ENCODE peak calls at places on chromosomes 6 and 20, in seven cellular contexts. One of them, this sample, is unnamed.

GRCh38 chr6:2225422-2226392 is 19.7 kb downstream of the GMDS start:
- DNase-seq in AG10803: peak; percentile 15
- DNase-seq in PC-3: peak; percentile 93
- DNase-seq in psoas muscle: no peak
- DNase-seq in AG04449: no peak
- DNase-seq in fibroblast of mammary gland: peak; percentile 68
- DNase-seq in stomach: peak; percentile 56
- DNase-seq in this sample: no peak

GRCh38 chr6:156507656-156508055 is 269.5 kb upstream of the ARID1B start:
- DNase-seq in stomach: no peak
- DNase-seq in psoas muscle: no peak
- DNase-seq in AG04449: no peak
- DNase-seq in AG10803: no peak
- DNase-seq in fibroblast of mammary gland: no peak
- DNase-seq in PC-3: no peak
- DNase-seq in this sample: no peak

GRCh38 chr6:161136655-161137054 is 137.2 kb downstream of the AGPAT4 start:
- DNase-seq in psoas muscle: no peak
- DNase-seq in PC-3: no peak
- DNase-seq in AG04449: no peak
- DNase-seq in stomach: no peak
- DNase-seq in fibroblast of mammary gland: no peak
- DNase-seq in AG10803: no peak
- DNase-seq in this sample: no peak

GRCh38 chr6:84623956-84624680 is 140.3 kb downstream of the TBX18 start:
- DNase-seq in AG04449: peak; percentile 59
- DNase-seq in PC-3: peak; percentile 77
- DNase-seq in fibroblast of mammary gland: peak; percentile 88
- DNase-seq in stomach: no peak
- DNase-seq in AG10803: peak; percentile 80
- DNase-seq in psoas muscle: no peak
- DNase-seq in this sample: peak; percentile 74

GRCh38 chr20:15236812-15237211 is 899.4 kb upstream of the FLRT3 start:
- DNase-seq in PC-3: peak; percentile 87
- DNase-seq in AG10803: peak; percentile 59
- DNase-seq in stomach: peak; percentile 28
- DNase-seq in fibroblast of mammary gland: peak; percentile 52
- DNase-seq in AG04449: no peak
- DNase-seq in psoas muscle: no peak
- DNase-seq in this sample: no peak

GRCh38 chr6:39065561-39065960 is 17.0 kb downstream of the GLP1R start:
- DNase-seq in PC-3: no peak
- DNase-seq in AG04449: no peak
- DNase-seq in fibroblast of mammary gland: no peak
- DNase-seq in psoas muscle: no peak
- DNase-seq in stomach: no peak
- DNase-seq in AG10803: no peak
- DNase-seq in this sample: no peak

GRCh38 chr20:36344517-36345132 is 38.5 kb downstream of the DLGAP4 start:
- DNase-seq in stomach: peak; percentile 37
- DNase-seq in fibroblast of mammary gland: peak; percentile 41
- DNase-seq in AG04449: no peak
- DNase-seq in AG10803: peak; percentile 29
- DNase-seq in PC-3: peak; percentile 72
- DNase-seq in psoas muscle: no peak
- DNase-seq in this sample: no peak

GRCh38 chr6:165637591-165637990 is 25.4 kb downstream of the PDE10A start:
- DNase-seq in stomach: no peak
- DNase-seq in AG10803: no peak
- DNase-seq in fibroblast of mammary gland: no peak
- DNase-seq in PC-3: no peak
- DNase-seq in AG04449: no peak
- DNase-seq in psoas muscle: no peak
- DNase-seq in this sample: no peak

GRCh38 chr6:12249516-12250394 is 40.4 kb upstream of the EDN1 start:
- DNase-seq in AG10803: no peak
- DNase-seq in psoas muscle: no peak
- DNase-seq in fibroblast of mammary gland: no peak
- DNase-seq in PC-3: peak; percentile 35
- DNase-seq in stomach: no peak
- DNase-seq in AG04449: no peak
- DNase-seq in this sample: no peak

GRCh38 chr6:48641544-48641943 is 530.5 kb upstream of the PTCHD4 start:
- DNase-seq in psoas muscle: no peak
- DNase-seq in AG10803: no peak
- DNase-seq in PC-3: peak; percentile 78
- DNase-seq in stomach: no peak
- DNase-seq in fibroblast of mammary gland: peak; percentile 46
- DNase-seq in AG04449: peak; percentile 16
- DNase-seq in this sample: no peak

GRCh38 chr20:3101737-3102574 is 17.4 kb upstream of the AVP start:
- DNase-seq in fibroblast of mammary gland: no peak
- DNase-seq in stomach: no peak
- DNase-seq in PC-3: no peak
- DNase-seq in psoas muscle: no peak
- DNase-seq in AG04449: no peak
- DNase-seq in AG10803: no peak
- DNase-seq in this sample: no peak

GRCh38 chr6:21971540-21971939 is 325.3 kb downstream of the PRL start:
- DNase-seq in fibroblast of mammary gland: no peak
- DNase-seq in psoas muscle: no peak
- DNase-seq in AG10803: no peak
- DNase-seq in AG04449: no peak
- DNase-seq in PC-3: peak; percentile 27
- DNase-seq in stomach: no peak
- DNase-seq in this sample: no peak

GRCh38 chr6:4804095-4804494 is 27.9 kb downstream of the CDYL start:
- DNase-seq in stomach: no peak
- DNase-seq in PC-3: peak; percentile 38
- DNase-seq in psoas muscle: no peak
- DNase-seq in AG10803: peak; percentile 53
- DNase-seq in fibroblast of mammary gland: peak; percentile 82
- DNase-seq in AG04449: no peak
- DNase-seq in this sample: no peak

GRCh38 chr6:112939543-112939942 is 592.4 kb downstream of the RFPL4B start:
- DNase-seq in stomach: no peak
- DNase-seq in AG10803: no peak
- DNase-seq in PC-3: peak; percentile 6
- DNase-seq in psoas muscle: no peak
- DNase-seq in AG04449: no peak
- DNase-seq in fibroblast of mammary gland: no peak
- DNase-seq in this sample: no peak

GRCh38 chr6:33685411-33686224 is 25.9 kb downstream of the UQCC2 start:
- DNase-seq in PC-3: no peak
- DNase-seq in psoas muscle: no peak
- DNase-seq in fibroblast of mammary gland: no peak
- DNase-seq in stomach: no peak
- DNase-seq in AG04449: no peak
- DNase-seq in AG10803: no peak
- DNase-seq in this sample: no peak

GRCh38 chr6:6825986-6826901 is 237.7 kb downstream of the LY86 start:
- DNase-seq in AG10803: no peak
- DNase-seq in PC-3: peak; percentile 62
- DNase-seq in AG04449: no peak
- DNase-seq in fibroblast of mammary gland: no peak
- DNase-seq in stomach: peak; percentile 66
- DNase-seq in psoas muscle: peak; percentile 66
- DNase-seq in this sample: no peak

DNA sequence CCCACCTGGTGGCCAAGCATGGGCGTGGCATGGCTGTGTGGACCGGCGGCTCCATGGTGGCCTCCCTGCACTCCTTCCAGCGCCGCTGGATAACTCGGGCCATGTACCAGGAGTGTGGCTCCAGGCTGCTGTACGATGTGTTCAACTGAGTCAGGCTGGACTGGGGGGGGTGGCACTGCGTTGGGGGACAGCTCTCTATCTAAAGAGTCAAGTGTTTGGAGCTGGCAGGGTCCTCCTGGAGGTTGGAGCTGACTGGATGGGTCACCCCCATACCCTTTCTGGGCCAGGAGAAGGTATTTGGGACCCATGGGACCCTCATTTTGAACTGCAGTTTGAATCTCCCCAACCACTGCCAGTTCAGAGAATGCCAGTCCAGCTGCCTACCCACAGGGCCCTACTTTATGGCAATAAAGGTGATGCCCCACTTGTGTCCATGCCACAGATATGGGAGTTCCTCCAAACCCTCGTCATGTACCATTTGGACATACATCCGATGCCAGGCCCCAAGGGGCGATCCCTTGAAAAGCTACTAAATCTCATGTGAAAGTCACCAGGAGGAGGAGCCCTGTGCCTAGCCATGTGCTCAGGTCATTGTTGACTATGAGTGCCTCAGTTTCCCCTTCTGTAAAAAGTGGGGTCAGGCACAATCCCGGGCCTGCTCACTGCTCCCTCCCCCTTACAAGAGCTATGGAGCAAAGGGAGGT is 1.5 kb downstream of the ACTL10 start:
- DNase-seq in psoas muscle: no peak
- DNase-seq in stomach: peak; percentile 88
- DNase-seq in AG04449: no peak
- DNase-seq in PC-3: no peak
- DNase-seq in fibroblast of mammary gland: no peak
- DNase-seq in AG10803: no peak
- DNase-seq in this sample: no peak
- TF ChIP-seq CTCF in psoas muscle: peak; percentile 90
- TF ChIP-seq CTCF in stomach: peak; percentile 95
- TF ChIP-seq CTCF in AG04449: peak; percentile 95
- TF ChIP-seq CTCF in PC-3: peak; percentile 85
- TF ChIP-seq CTCF in fibroblast of mammary gland: peak; percentile 70
- TF ChIP-seq CTCF in AG10803: peak; percentile 72
- TF ChIP-seq CTCF in this sample: peak; percentile 79

DNA sequence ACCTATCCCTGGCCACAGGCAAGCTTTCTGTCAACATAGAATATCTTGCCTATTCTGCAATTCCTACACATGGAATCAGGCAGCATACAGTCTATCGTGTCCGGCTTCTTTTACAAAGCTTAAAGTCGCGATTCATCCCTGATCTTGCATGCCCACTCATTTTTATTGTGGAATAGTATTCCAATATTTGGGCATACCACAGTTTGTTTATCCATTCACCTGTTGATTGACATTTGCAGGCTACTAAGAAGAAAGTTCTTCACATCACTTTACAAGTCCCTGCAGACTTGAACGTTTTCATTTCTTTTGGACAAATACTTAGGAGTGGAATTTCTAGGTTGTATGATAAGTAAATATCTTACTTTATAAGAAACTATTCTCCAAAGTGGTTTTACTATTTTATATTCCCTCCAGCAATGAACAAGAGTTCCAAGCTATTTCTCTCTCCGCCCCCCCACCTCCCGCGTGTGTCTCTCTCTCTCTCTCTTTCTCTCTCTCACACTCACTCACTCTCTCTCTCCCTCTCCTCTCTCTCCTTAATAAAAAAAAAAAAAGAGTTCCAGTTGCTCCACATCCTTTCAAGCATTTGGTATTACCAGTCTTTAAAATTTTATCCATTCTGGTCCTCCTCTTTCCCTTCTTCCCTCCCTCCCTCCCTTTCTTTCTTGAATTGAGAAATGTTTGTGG is 1.1 kb upstream of the PLCB1 start:
- DNase-seq in AG10803: no peak
- DNase-seq in fibroblast of mammary gland: no peak
- DNase-seq in AG04449: no peak
- DNase-seq in psoas muscle: no peak
- DNase-seq in PC-3: no peak
- DNase-seq in stomach: no peak
- DNase-seq in this sample: no peak
- H3K4me3 ChIP-seq in AG10803: peak overlapping the region; percentile 66
- H3K4me3 ChIP-seq in fibroblast of mammary gland: no peak overlapping the region
- H3K4me3 ChIP-seq in AG04449: peak overlapping the region; percentile 76
- H3K4me3 ChIP-seq in psoas muscle: peak overlapping the region; percentile 90
- H3K4me3 ChIP-seq in PC-3: no peak overlapping the region
- H3K4me3 ChIP-seq in stomach: peak overlapping the region; percentile 86
- H3K4me3 ChIP-seq in this sample: no peak overlapping the region

GRCh38 chr6:43916924-43917877 is 147.2 kb downstream of the VEGFA start:
- DNase-seq in psoas muscle: peak; percentile 49
- DNase-seq in AG10803: peak; percentile 84
- DNase-seq in stomach: peak; percentile 63
- DNase-seq in AG04449: no peak
- DNase-seq in PC-3: no peak
- DNase-seq in fibroblast of mammary gland: peak; percentile 93
- DNase-seq in this sample: peak; percentile 96
- TF ChIP-seq CTCF in psoas muscle: no peak
- TF ChIP-seq CTCF in AG10803: no peak
- TF ChIP-seq CTCF in stomach: no peak
- TF ChIP-seq CTCF in AG04449: no peak
- TF ChIP-seq CTCF in PC-3: no peak
- TF ChIP-seq CTCF in fibroblast of mammary gland: no peak
- TF ChIP-seq CTCF in this sample: no peak

GRCh38 chr6:142728910-142729481 is 216.0 kb downstream of the HIVEP2 start:
- DNase-seq in psoas muscle: no peak
- DNase-seq in PC-3: no peak
- DNase-seq in stomach: no peak
- DNase-seq in AG10803: peak; percentile 71
- DNase-seq in AG04449: peak; percentile 28
- DNase-seq in fibroblast of mammary gland: peak; percentile 81
- DNase-seq in this sample: no peak
- H3K4me3 ChIP-seq in psoas muscle: no peak overlapping the region
- H3K4me3 ChIP-seq in PC-3: no peak overlapping the region
- H3K4me3 ChIP-seq in stomach: no peak overlapping the region
- H3K4me3 ChIP-seq in AG10803: no peak overlapping the region
- H3K4me3 ChIP-seq in AG04449: no peak overlapping the region
- H3K4me3 ChIP-seq in fibroblast of mammary gland: no peak overlapping the region
- H3K4me3 ChIP-seq in this sample: no peak overlapping the region

This sample was measured in epithelial cell of proximal tubule.